ENCODE peak calls at places on chromosomes 4 and X, in ten cellular contexts. Q, E, B, K, O, V, A, P, S and Y are unnamed samples.

GRCh38 chr4:83771113-83771705 is 235.3 kb downstream of the GPAT3 start:
- DNase-seq in Q (no peak), E (no peak), B (peak; percentile 20), K (peak; percentile 45), O (peak; percentile 7), V (no peak), A (peak; percentile 33), P (peak; percentile 65), S (peak; percentile 53), Y (no peak)

GRCh38 chr4:40731792-40732245 is 17.9 kb upstream of the NSUN7 start:
- DNase-seq in Q (peak; percentile 63), E (peak; percentile 76), B (no peak), K (peak; percentile 60), O (peak; percentile 45), V (peak; percentile 55), A (peak; percentile 68), P (peak; percentile 67), S (no peak), Y (peak; percentile 28)

GRCh38 chr4:8051644-8052043 is 107.0 kb downstream of the ABLIM2 start:
- DNase-seq in Q (no peak), E (no peak), B (no peak), K (no peak), O (no peak), V (no peak), A (no peak), P (no peak), S (no peak), Y (no peak)

GRCh38 chr4:152697284-152698011 is 17.7 kb upstream of the TMEM154 start:
- DNase-seq in Q (no peak), E (no peak), B (no peak), K (no peak), O (peak; percentile 29), V (no peak), A (no peak), P (no peak), S (no peak), Y (no peak)

GRCh38 chrX:15674514-15674898 is 9.9 kb upstream of the CLTRN start:
- DNase-seq in Q (peak; percentile 92), E (peak; percentile 96), B (peak; percentile 95), K (peak; percentile 98), O (peak; percentile 97), V (peak; percentile 88), A (peak; percentile 92), P (peak; percentile 96), S (peak; percentile 84), Y (peak; percentile 95)

GRCh38 chr4:26073886-26074560 is 160.0 kb downstream of the SMIM20 start:
- DNase-seq in Q (no peak), E (no peak), B (no peak), K (no peak), O (no peak), V (no peak), A (no peak), P (no peak), S (no peak), Y (no peak)

GRCh38 chr4:25958110-25958509 is 44.1 kb downstream of the SMIM20 start:
- DNase-seq in Q (no peak), E (no peak), B (no peak), K (no peak), O (no peak), V (no peak), A (no peak), P (no peak), S (no peak), Y (no peak)

GRCh38 chr4:140833280-140833679 is 77.1 kb upstream of the TBC1D9 start:
- DNase-seq in Q (no peak), E (no peak), B (no peak), K (no peak), O (no peak), V (no peak), A (no peak), P (no peak), S (no peak), Y (no peak)

GRCh38 chr4:57037982-57038604 is 59.4 kb downstream of the POLR2B start:
- DNase-seq in Q (peak; percentile 84), E (peak; percentile 79), B (peak; percentile 74), K (peak; percentile 67), O (peak; percentile 67), V (peak; percentile 70), A (peak; percentile 70), P (peak; percentile 82), S (peak; percentile 25), Y (no peak)

GRCh38 chr4:90093526-90093925 is 33.7 kb upstream of the CCSER1 start:
- DNase-seq in Q (no peak), E (no peak), B (no peak), K (no peak), O (no peak), V (no peak), A (no peak), P (no peak), S (no peak), Y (no peak)

GRCh38 chr4:141702472-141703182 is 66.2 kb downstream of the IL15 start:
- DNase-seq in Q (no peak), E (no peak), B (no peak), K (no peak), O (no peak), V (no peak), A (no peak), P (no peak), S (no peak), Y (peak; percentile 20)

GRCh38 chr4:113708250-113708649 is 53.3 kb downstream of the CAMK2D start:
- DNase-seq in Q (no peak), E (no peak), B (no peak), K (no peak), O (no peak), V (no peak), A (no peak), P (no peak), S (no peak), Y (no peak)

DNA sequence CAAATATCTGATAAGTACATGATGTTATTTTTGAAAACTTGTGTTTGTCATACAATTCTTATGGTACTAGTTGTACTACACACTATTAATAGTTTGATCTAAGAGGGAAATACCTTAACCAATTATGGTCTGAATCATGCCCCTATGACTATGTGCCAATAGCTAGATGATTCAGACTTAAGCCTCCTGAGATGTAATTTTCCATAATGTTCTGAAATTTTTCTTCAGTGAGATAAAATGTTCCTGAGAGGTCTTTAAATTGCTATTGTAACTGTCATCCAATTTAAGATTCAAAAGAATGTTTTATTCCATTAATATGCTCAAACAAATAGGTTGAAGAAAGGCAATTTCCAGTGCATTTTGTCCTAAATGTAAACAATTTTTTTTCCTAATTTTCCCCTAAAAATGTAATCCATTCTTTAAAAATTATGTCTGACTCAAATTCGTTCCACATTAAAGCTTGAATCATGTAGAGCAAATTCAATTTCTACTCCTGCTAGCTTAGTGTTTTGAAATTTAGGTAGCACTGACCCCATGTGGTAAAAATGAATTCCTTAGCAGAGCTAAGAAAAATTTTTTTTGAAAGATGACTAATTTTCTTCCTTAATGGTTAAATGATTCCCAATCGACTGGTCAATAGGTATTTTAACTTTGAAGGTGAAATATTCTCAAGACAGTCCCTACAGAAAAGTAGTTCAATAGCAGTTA is 49.1 kb downstream of the APOOL start:
- DNase-seq in Q (no peak), E (no peak), B (no peak), K (no peak), O (no peak), V (no peak), A (no peak), P (no peak), S (no peak), Y (no peak)
- TF ChIP-seq CTCF in Q (peak; percentile 19), E (no peak), B (no peak), K (no peak), O (peak; percentile 12), V (no peak), A (peak; percentile 20), P (no peak), S (peak; percentile 53), Y (no peak)

GRCh38 chrX:48513670-48514069 is 4.9 kb downstream of the PORCN start:
- DNase-seq in Q (no peak), E (no peak), B (no peak), K (no peak), O (no peak), V (no peak), A (no peak), P (no peak), S (no peak), Y (no peak)
- TF ChIP-seq POLR2A in Q (no peak), E (no peak), B (no peak), K (no peak), O (no peak), V (no peak), A (no peak), P (no peak), S (no peak), Y (no peak)

GRCh38 chrX:65690057-65690855 is 22.8 kb downstream of the MSN start:
- DNase-seq in Q (no peak), E (no peak), B (no peak), K (no peak), O (no peak), V (no peak), A (no peak), P (peak; percentile 60), S (no peak), Y (peak; percentile 52)
- H3K4me1 ChIP-seq in Q (no peaks in the 10 kb centered on the region), E (peaks cover 100% of the 10 kb centered on the region), B (peaks cover 1% of the 10 kb centered on the region), K (peaks cover 69% of the 10 kb centered on the region), O (peaks cover 64% of the 10 kb centered on the region), V (peaks cover 9% of the 10 kb centered on the region), A (peaks cover 4% of the 10 kb centered on the region), P (peaks cover 2% of the 10 kb centered on the region), S (peaks cover 57% of the 10 kb centered on the region), Y (peaks cover 16% of the 10 kb centered on the region)

GRCh38 chrX:132292753-132293152 is 73.5 kb upstream of the RAP2C start:
- DNase-seq in Q (no peak), E (no peak), B (no peak), K (no peak), O (peak; percentile 12), V (no peak), A (no peak), P (peak; percentile 18), S (peak; percentile 29), Y (peak; percentile 2)
- TF ChIP-seq CTCF in Q (peak; percentile 79), E (peak; percentile 63), B (peak; percentile 44), K (peak; percentile 20), O (peak; percentile 70), V (peak; percentile 57), A (peak; percentile 72), P (peak; percentile 45), S (peak; percentile 59), Y (peak; percentile 20)

GRCh38 chrX:140767646-140768045 is 58.1 kb downstream of the LINC00632 start:
- DNase-seq in Q (no peak), E (no peak), B (no peak), K (no peak), O (no peak), V (no peak), A (no peak), P (no peak), S (no peak), Y (no peak)

GRCh38 chrX:140765043-140765784 is 55.7 kb downstream of the LINC00632 start:
- DNase-seq in Q (no peak), E (no peak), B (no peak), K (no peak), O (no peak), V (no peak), A (no peak), P (peak; percentile 13), S (no peak), Y (no peak)

GRCh38 chrX:140762061-140762460 is 52.5 kb downstream of the LINC00632 start:
- DNase-seq in Q (no peak), E (no peak), B (no peak), K (peak; percentile 38), O (peak; percentile 13), V (no peak), A (peak; percentile 35), P (peak; percentile 60), S (peak; percentile 21), Y (peak; percentile 10)

GRCh38 chrX:140766024-140766611 is 56.6 kb downstream of the LINC00632 start:
- DNase-seq in Q (no peak), E (no peak), B (peak; percentile 28), K (peak; percentile 37), O (peak; percentile 22), V (no peak), A (peak; percentile 26), P (peak; percentile 51), S (no peak), Y (no peak)

GRCh38 chrX:140764401-140764919 is 54.9 kb downstream of the LINC00632 start:
- DNase-seq in Q (peak; percentile 50), E (no peak), B (peak; percentile 23), K (no peak), O (no peak), V (no peak), A (peak; percentile 21), P (peak; percentile 17), S (no peak), Y (no peak)
- TF ChIP-seq POLR2A in Q (no peak), E (no peak), B (no peak), K (no peak), O (no peak), V (no peak), A (peak; percentile 38), P (no peak), S (peak; percentile 32), Y (no peak)